ENCODE peak calls at places on chromosomes 5 and 9, in ten cellular contexts. P is adrenal gland, C is uterus, V is right atrium auricular region, F is H1, G is heart left ventricle, K is transverse colon, Q is GM23248, L is GM12878, W is cardiac muscle cell. Z is an unnamed sample. For H3K4me1, the result is how much of the 10 kb centered on the place peaks cover.

GRCh38 chr5:153902026-153902425 is 136.7 kb downstream of the FAM114A2 start:
- DNase-seq in L (no peak), K (no peak), V (no peak), C (no peak), W (no peak), P (no peak), G (no peak), Q (peak), F (no peak), Z (no peak)

GRCh38 chr9:16032799-16033198 is 480.0 kb downstream of the CCDC171 start:
- DNase-seq in V (no peak), P (no peak), L (no peak), F (no peak), K (no peak), W (peak), Q (peak), C (no peak), G (no peak), Z (no peak)

GRCh38 chr9:84397822-84398221 is 57.3 kb upstream of the SLC28A3 start:
- DNase-seq in L (no peak), W (peak), K (no peak), C (no peak), V (no peak), G (no peak), P (no peak), Q (peak), F (no peak), Z (no peak)

GRCh38 chr9:120877276-120878034 is 467 bp upstream of the PHF19 start:
- DNase-seq in G (peak), C (peak), F (no peak), W (peak), L (no peak), K (peak), Q (peak), V (peak), P (peak), Z (no peak)

GRCh38 chr9:29773676-29774075 is 2200.4 kb upstream of the C9orf72 start:
- DNase-seq in W (no peak), C (no peak), P (no peak), L (no peak), G (no peak), Q (no peak), V (no peak), F (no peak), K (no peak), Z (no peak)

GRCh38 chr9:112224401-112225289 is 49.5 kb upstream of the SUSD1 start:
- DNase-seq in V (no peak), G (no peak), P (no peak), W (peak), K (no peak), Q (peak), L (no peak), C (no peak), F (no peak), Z (no peak)

GRCh38 chr9:20623021-20623747 is 885 bp upstream of the MLLT3 start:
- DNase-seq in W (no peak), P (peak), C (peak), Q (peak), K (peak), F (no peak), V (peak), G (peak), L (no peak), Z (peak)

GRCh38 chr5:87121315-87122170 is 146.1 kb upstream of the RASA1 start:
- DNase-seq in W (peak), K (peak), Q (peak), V (peak), L (peak), F (no peak), C (no peak), P (peak), G (no peak), Z (no peak)

GRCh38 chr9:127541865-127542264 is 70.2 kb upstream of the STXBP1 start:
- DNase-seq in K (no peak), F (no peak), G (no peak), W (peak), P (no peak), C (peak), L (no peak), Q (peak), V (peak), Z (no peak)

GRCh38 chr5:38426493-38426892 is 130.0 kb downstream of the LIFR start:
- DNase-seq in W (peak), L (no peak), C (no peak), K (no peak), P (no peak), Q (peak), F (no peak), G (no peak), V (no peak), Z (no peak)

GRCh38 chr5:7047862-7048261 is 334.6 kb downstream of the TENT4A start:
- DNase-seq in L (no peak), K (peak), C (no peak), G (no peak), Q (no peak), V (no peak), P (no peak), F (no peak), W (no peak), Z (no peak)

GRCh38 chr5:168653611-168654010 is 74.4 kb upstream of the PANK3 start:
- DNase-seq in L (no peak), C (no peak), K (no peak), Q (no peak), P (no peak), G (no peak), W (no peak), F (no peak), V (no peak), Z (no peak)

GRCh38 chr9:9645006-9645405 is 967.8 kb downstream of the PTPRD start:
- DNase-seq in Q (no peak), G (no peak), L (no peak), W (no peak), P (no peak), F (no peak), K (no peak), C (no peak), V (no peak), Z (no peak)

GRCh38 chr5:177134653-177135225 is 1.2 kb downstream of the NSD1 start:
- DNase-seq in W (no peak), K (no peak), G (no peak), L (no peak), Q (peak), F (no peak), C (no peak), P (no peak), V (no peak), Z (no peak)

GRCh38 chr5:83974151-83974822 is 253.6 kb upstream of the HAPLN1 start:
- DNase-seq in C (no peak), K (no peak), L (no peak), V (no peak), P (no peak), G (no peak), F (peak), Q (peak), W (no peak), Z (no peak)

GRCh38 chr9:84139296-84140100 is 158.9 kb downstream of the RMI1 start:
- DNase-seq in F (no peak), P (peak), G (no peak), K (peak), W (peak), V (no peak), C (peak), L (peak), Q (peak), Z (peak)

GRCh38 chr9:21413089-21414023 is 4.4 kb downstream of the IFNA8 start:
- DNase-seq in G (no peak), L (no peak), W (no peak), F (no peak), K (no peak), C (no peak), Q (peak), P (no peak), V (no peak), Z (no peak)

GRCh38 chr5:119321569-119322311 is 34.1 kb upstream of the TNFAIP8 start:
- DNase-seq in L (no peak), F (no peak), K (no peak), Q (no peak), W (no peak), G (no peak), V (no peak), C (no peak), P (no peak), Z (no peak)
- H3K4me1 ChIP-seq in L (half or more), F (under half), K (under half), Q (under half), W (under half), G (under half), V (under half), C (under half), P (under half), Z (under half)

GRCh38 chr5:5980601-5981000 is 397.7 kb downstream of the MED10 start:
- DNase-seq in C (no peak), Q (no peak), V (no peak), G (no peak), P (no peak), K (no peak), F (no peak), L (no peak), W (no peak), Z (no peak)
- H3K4me1 ChIP-seq in C (under half), Q (under half), V (under half), G (under half), P (under half), K (under half), F (under half), L (under half), W (under half), Z (under half)

DNA sequence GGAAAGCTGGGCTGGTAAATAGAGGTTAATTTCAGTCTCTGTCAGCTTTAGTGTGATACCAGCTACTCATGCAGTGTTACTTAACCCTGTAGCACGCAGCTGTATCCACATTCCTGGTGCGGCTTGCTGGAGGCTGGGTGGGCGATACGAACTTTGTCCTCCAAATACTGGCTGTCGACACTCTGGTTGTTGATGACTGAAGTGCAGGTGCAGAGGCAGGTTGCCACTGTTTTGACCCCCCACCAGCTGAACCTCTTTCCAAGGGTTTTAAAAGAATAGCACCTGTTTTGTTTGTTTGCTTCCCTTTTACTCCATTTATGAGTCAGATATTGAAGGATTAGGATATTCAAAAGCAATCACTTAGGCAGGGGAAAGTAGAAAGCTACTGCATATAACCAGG is 4.4 kb upstream of the RABGAP1 start:
- DNase-seq in C (no peak), F (no peak), P (no peak), K (no peak), W (no peak), L (no peak), V (no peak), G (no peak), Q (no peak), Z (no peak)
- H3K4me1 ChIP-seq in C (under half), F (under half), P (under half), K (under half), W (under half), L (under half), V (under half), G (under half), Q (under half), Z (under half)

GRCh38 chr5:138955013-138955660 is 80.0 kb upstream of the LRRTM2 start:
- DNase-seq in L (no peak), Q (no peak), C (no peak), K (no peak), P (peak), F (no peak), G (peak), V (no peak), W (no peak), Z (no peak)
- H3K4me1 ChIP-seq in L (under half), Q (under half), C (under half), K (under half), P (under half), F (under half), G (under half), V (under half), W (under half), Z (under half)

Z was measured in lung.